ENCODE peak calls at places on chromosomes 6 and 20, in four cellular contexts. One of them, this sample, is unnamed.

GRCh38 chr6:119077643-119078448 is 618 bp downstream of the FAM184A start:
- DNase-seq in retinal pigment epithelial cell: no peak
- DNase-seq in esophagus squamous epithelium: no peak
- DNase-seq in spleen: peak
- DNase-seq in this sample: no peak

GRCh38 chr20:47317127-47317895 is 39.2 kb downstream of the ZMYND8 start:
- DNase-seq in retinal pigment epithelial cell: peak
- DNase-seq in esophagus squamous epithelium: peak
- DNase-seq in spleen: peak
- DNase-seq in this sample: peak

GRCh38 chr6:31497595-31498476 is at the start of gene MICB:
- DNase-seq in retinal pigment epithelial cell: no peak
- DNase-seq in esophagus squamous epithelium: no peak
- DNase-seq in spleen: peak
- DNase-seq in this sample: peak

GRCh38 chr6:144063744-144064401 is 31.5 kb downstream of the SF3B5 start:
- DNase-seq in retinal pigment epithelial cell: no peak
- DNase-seq in esophagus squamous epithelium: peak
- DNase-seq in spleen: peak
- DNase-seq in this sample: no peak

GRCh38 chr6:108820011-108820410 is 28.2 kb upstream of the ARMC2 start:
- DNase-seq in retinal pigment epithelial cell: no peak
- DNase-seq in esophagus squamous epithelium: no peak
- DNase-seq in spleen: no peak
- DNase-seq in this sample: no peak

GRCh38 chr6:163872335-163872734 is 457.8 kb downstream of the QKI start:
- DNase-seq in retinal pigment epithelial cell: peak
- DNase-seq in esophagus squamous epithelium: no peak
- DNase-seq in spleen: no peak
- DNase-seq in this sample: no peak

GRCh38 chr6:150683320-150683719 is 83.6 kb downstream of the PLEKHG1 start:
- DNase-seq in retinal pigment epithelial cell: no peak
- DNase-seq in esophagus squamous epithelium: no peak
- DNase-seq in spleen: peak
- DNase-seq in this sample: no peak

GRCh38 chr6:89351632-89352328 is 742 bp downstream of the UBE2J1 start:
- DNase-seq in retinal pigment epithelial cell: no peak
- DNase-seq in esophagus squamous epithelium: no peak
- DNase-seq in spleen: no peak
- DNase-seq in this sample: no peak

GRCh38 chr6:40413231-40413755 is 173.9 kb downstream of the LRFN2 start:
- DNase-seq in retinal pigment epithelial cell: no peak
- DNase-seq in esophagus squamous epithelium: no peak
- DNase-seq in spleen: no peak
- DNase-seq in this sample: no peak

GRCh38 chr6:161164182-161164625 is 109.7 kb downstream of the AGPAT4 start:
- DNase-seq in retinal pigment epithelial cell: no peak
- DNase-seq in esophagus squamous epithelium: no peak
- DNase-seq in spleen: no peak
- DNase-seq in this sample: no peak

DNA sequence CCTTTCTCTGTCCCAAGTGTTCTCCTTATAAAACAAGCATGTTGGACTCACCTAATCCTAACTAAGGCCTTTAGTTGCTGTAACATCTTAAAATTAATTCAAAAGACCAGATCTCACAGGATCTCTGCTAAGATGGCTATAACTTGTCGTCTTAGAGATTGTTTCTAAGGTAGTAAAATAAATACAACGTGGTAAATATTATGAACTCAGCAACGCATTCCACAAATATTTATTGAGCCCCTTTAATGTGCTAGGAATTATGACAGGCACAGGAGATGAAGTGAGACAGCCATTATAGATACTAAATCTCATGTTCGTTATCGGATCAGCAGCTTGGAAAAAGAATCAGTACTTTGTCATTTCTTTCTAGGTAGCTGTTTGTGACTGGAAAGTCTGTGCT is 20.8 kb upstream of the MCM3 start:
- DNase-seq in retinal pigment epithelial cell: peak
- DNase-seq in esophagus squamous epithelium: no peak
- DNase-seq in spleen: no peak
- DNase-seq in this sample: no peak
- H3K4me3 ChIP-seq in retinal pigment epithelial cell: no peak
- H3K4me3 ChIP-seq in esophagus squamous epithelium: no peak
- H3K4me3 ChIP-seq in spleen: peak
- H3K4me3 ChIP-seq in this sample: no peak

DNA sequence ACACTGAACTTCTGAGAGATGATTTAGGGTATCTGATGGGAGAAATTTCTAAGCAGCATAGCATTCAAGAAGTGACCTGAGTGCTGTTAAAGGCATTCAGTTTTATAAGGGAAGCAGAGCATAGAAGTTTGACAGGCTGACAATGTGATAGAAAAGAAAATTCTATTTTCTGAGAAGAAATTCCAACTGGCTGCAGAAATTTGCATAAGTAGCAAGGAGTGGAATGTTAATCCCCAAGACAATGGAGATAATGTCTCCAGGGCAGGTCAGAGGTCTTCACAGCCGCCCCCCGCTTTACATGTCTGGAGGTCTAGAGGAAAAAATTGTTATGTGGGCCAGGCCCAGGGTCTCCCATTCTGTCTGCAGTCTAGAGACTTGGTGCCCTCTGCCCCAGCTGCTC is 1361.8 kb upstream of the EYS start:
- DNase-seq in retinal pigment epithelial cell: no peak
- DNase-seq in esophagus squamous epithelium: no peak
- DNase-seq in spleen: no peak
- DNase-seq in this sample: no peak
- H3K4me3 ChIP-seq in retinal pigment epithelial cell: no peak
- H3K4me3 ChIP-seq in esophagus squamous epithelium: no peak
- H3K4me3 ChIP-seq in spleen: no peak
- H3K4me3 ChIP-seq in this sample: no peak

GRCh38 chr6:36547646-36548400 is 544 bp upstream of the STK38 start:
- DNase-seq in retinal pigment epithelial cell: no peak
- DNase-seq in esophagus squamous epithelium: no peak
- DNase-seq in spleen: no peak
- DNase-seq in this sample: no peak
- H3K4me3 ChIP-seq in retinal pigment epithelial cell: no peak
- H3K4me3 ChIP-seq in esophagus squamous epithelium: no peak
- H3K4me3 ChIP-seq in spleen: peak
- H3K4me3 ChIP-seq in this sample: peak

DNA sequence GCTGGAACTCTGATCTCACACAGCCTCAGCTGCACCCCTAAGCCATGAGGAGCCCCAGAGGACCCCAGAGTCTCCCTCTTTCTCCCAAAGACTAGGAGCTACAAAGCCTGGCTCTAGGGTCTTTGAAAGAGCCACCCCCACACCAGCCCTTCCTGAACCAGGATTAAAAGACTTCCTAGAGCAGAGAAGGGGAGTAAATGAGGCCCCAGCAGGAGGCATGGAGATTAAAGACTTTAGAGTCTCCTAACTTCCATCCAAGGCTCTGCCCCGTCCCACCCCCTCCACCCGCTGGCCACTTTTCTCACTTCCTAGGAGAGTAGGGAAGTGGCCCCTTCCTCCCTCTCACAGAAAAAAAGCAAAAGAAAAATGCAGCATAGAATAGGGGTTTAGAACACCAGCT is 1.7 kb downstream of the PREX1 start:
- DNase-seq in retinal pigment epithelial cell: no peak
- DNase-seq in esophagus squamous epithelium: no peak
- DNase-seq in spleen: no peak
- DNase-seq in this sample: no peak
- H3K4me3 ChIP-seq in retinal pigment epithelial cell: no peak
- H3K4me3 ChIP-seq in esophagus squamous epithelium: peak
- H3K4me3 ChIP-seq in spleen: peak
- H3K4me3 ChIP-seq in this sample: no peak

GRCh38 chr20:11918280-11918952 is 723 bp downstream of the BTBD3 start:
- DNase-seq in retinal pigment epithelial cell: no peak
- DNase-seq in esophagus squamous epithelium: no peak
- DNase-seq in spleen: no peak
- DNase-seq in this sample: no peak
- H3K4me3 ChIP-seq in retinal pigment epithelial cell: peak
- H3K4me3 ChIP-seq in esophagus squamous epithelium: peak
- H3K4me3 ChIP-seq in spleen: peak
- H3K4me3 ChIP-seq in this sample: peak

GRCh38 chr20:64026-64603 is 23.4 kb upstream of the DEFB125 start:
- DNase-seq in retinal pigment epithelial cell: no peak
- DNase-seq in esophagus squamous epithelium: no peak
- DNase-seq in spleen: no peak
- DNase-seq in this sample: no peak

GRCh38 chr20:61230-61629 is 26.2 kb upstream of the DEFB125 start:
- DNase-seq in retinal pigment epithelial cell: no peak
- DNase-seq in esophagus squamous epithelium: no peak
- DNase-seq in spleen: no peak
- DNase-seq in this sample: no peak

GRCh38 chr20:61757-62156 is 25.7 kb upstream of the DEFB125 start:
- DNase-seq in retinal pigment epithelial cell: no peak
- DNase-seq in esophagus squamous epithelium: no peak
- DNase-seq in spleen: no peak
- DNase-seq in this sample: no peak

GRCh38 chr20:60035-60918 is 27.2 kb upstream of the DEFB125 start:
- DNase-seq in retinal pigment epithelial cell: no peak
- DNase-seq in esophagus squamous epithelium: no peak
- DNase-seq in spleen: no peak
- DNase-seq in this sample: no peak

GRCh38 chr20:62487-62886 is 25.0 kb upstream of the DEFB125 start:
- DNase-seq in retinal pigment epithelial cell: no peak
- DNase-seq in esophagus squamous epithelium: no peak
- DNase-seq in spleen: no peak
- DNase-seq in this sample: no peak
- H3K4me3 ChIP-seq in retinal pigment epithelial cell: no peak
- H3K4me3 ChIP-seq in esophagus squamous epithelium: no peak
- H3K4me3 ChIP-seq in spleen: no peak
- H3K4me3 ChIP-seq in this sample: no peak

GRCh38 chr6:84771732-84772131 is 7.3 kb upstream of the TBX18 start:
- DNase-seq in retinal pigment epithelial cell: no peak
- DNase-seq in esophagus squamous epithelium: no peak
- DNase-seq in spleen: no peak
- DNase-seq in this sample: no peak
- H3K4me3 ChIP-seq in retinal pigment epithelial cell: no peak
- H3K4me3 ChIP-seq in esophagus squamous epithelium: no peak
- H3K4me3 ChIP-seq in spleen: no peak
- H3K4me3 ChIP-seq in this sample: no peak

GRCh38 chr6:15434823-15435380 is 189.0 kb downstream of the JARID2 start:
- DNase-seq in retinal pigment epithelial cell: no peak
- DNase-seq in esophagus squamous epithelium: no peak
- DNase-seq in spleen: no peak
- DNase-seq in this sample: no peak
- H3K4me3 ChIP-seq in retinal pigment epithelial cell: no peak
- H3K4me3 ChIP-seq in esophagus squamous epithelium: no peak
- H3K4me3 ChIP-seq in spleen: no peak
- H3K4me3 ChIP-seq in this sample: no peak

This sample was measured in epithelial cell of proximal tubule.